ENCODE peak calls at places on chromosomes 13 and 19, in eight cellular contexts. U, Y, A, R, G, T, K and D are unnamed samples.

GRCh38 chr13:102374233-102374632 is 27.6 kb downstream of the FGF14 start:
- DNase-seq in T (no peak), R (no peak), A (no peak), K (no peak), G (no peak), U (no peak), Y (no peak), D (no peak)

GRCh38 chr13:48050550-48050949 is 13.0 kb downstream of the NUDT15 start:
- DNase-seq in Y (no peak), G (no peak), T (no peak), A (no peak), K (no peak), R (no peak), U (no peak), D (no peak)

GRCh38 chr13:41764558-41764957 is 196.4 kb downstream of the VWA8 start:
- DNase-seq in R (peak), U (no peak), Y (no peak), T (no peak), K (no peak), G (no peak), A (no peak), D (no peak)

GRCh38 chr13:25806304-25806974 is 245.4 kb downstream of the SHISA2 start:
- DNase-seq in Y (no peak), R (peak), K (no peak), G (no peak), T (no peak), A (no peak), U (no peak), D (no peak)

GRCh38 chr19:10419200-10419645 is 1.1 kb upstream of the PDE4A start:
- DNase-seq in U (peak), A (no peak), G (no peak), R (no peak), T (no peak), Y (no peak), K (peak), D (no peak)

GRCh38 chr19:47049307-47049700 is 880 bp upstream of the TMEM160 start:
- DNase-seq in T (no peak), G (peak), A (no peak), K (no peak), Y (peak), U (peak), R (no peak), D (no peak)

GRCh38 chr19:53942001-53942786 is 20.5 kb upstream of the CACNG8 start:
- DNase-seq in Y (no peak), T (no peak), U (peak), G (no peak), K (no peak), A (no peak), R (no peak), D (peak)

GRCh38 chr19:4362871-4363545 is 19.6 kb downstream of the MPND start:
- DNase-seq in T (no peak), U (no peak), Y (no peak), R (no peak), K (no peak), A (no peak), G (no peak), D (no peak)

GRCh38 chr19:41478875-41479756 is 36.2 kb downstream of the ERICH4 start:
- DNase-seq in A (no peak), T (no peak), K (no peak), R (no peak), G (peak), Y (no peak), U (no peak), D (no peak)

GRCh38 chr13:101681834-101682233 is 229.4 kb downstream of the ITGBL1 start:
- DNase-seq in U (peak), R (no peak), A (no peak), G (no peak), Y (peak), K (no peak), T (no peak), D (no peak)

GRCh38 chr13:50080158-50080855 is 65.1 kb downstream of the KCNRG start:
- DNase-seq in A (no peak), U (peak), R (peak), G (peak), Y (peak), K (peak), T (no peak), D (no peak)

GRCh38 chr13:109009756-109010155 is 380.3 kb downstream of the MYO16 start:
- DNase-seq in U (no peak), A (no peak), R (no peak), G (no peak), Y (no peak), K (no peak), T (no peak), D (no peak)

GRCh38 chr13:42355118-42355840 is 83.3 kb downstream of the AKAP11 start:
- DNase-seq in A (no peak), Y (no peak), T (no peak), G (no peak), U (no peak), R (peak), K (no peak), D (no peak)

GRCh38 chr13:105159794-105160193 is 1375.7 kb downstream of the EFNB2 start:
- DNase-seq in U (no peak), A (no peak), G (no peak), R (no peak), K (no peak), Y (no peak), T (no peak), D (no peak)

GRCh38 chr19:18373892-18374629 is 11.9 kb upstream of the GDF15 start:
- DNase-seq in Y (peak), R (peak), G (peak), K (peak), T (peak), A (peak), U (peak), D (peak)

GRCh38 chr13:93927431-93927830 is 552.1 kb downstream of the DCT start:
- DNase-seq in A (no peak), R (no peak), U (no peak), T (no peak), K (peak), Y (no peak), G (peak), D (no peak)

GRCh38 chr13:102812616-102813287 is 13.8 kb downstream of the BIVM start:
- DNase-seq in Y (peak), U (peak), A (no peak), K (no peak), R (no peak), G (peak), T (no peak), D (no peak)

GRCh38 chr13:110262494-110262893 is 44.5 kb downstream of the COL4A1 start:
- DNase-seq in R (no peak), Y (no peak), K (no peak), G (no peak), A (no peak), U (no peak), T (no peak), D (no peak)

GRCh38 chr19:5667751-5668271 is 12.5 kb downstream of the MICOS13 start:
- DNase-seq in A (no peak), K (no peak), U (no peak), R (no peak), Y (no peak), G (no peak), T (no peak), D (no peak)

GRCh38 chr19:5665781-5666513 is 14.4 kb downstream of the MICOS13 start:
- DNase-seq in T (peak), U (peak), K (no peak), Y (peak), R (no peak), A (no peak), G (peak), D (no peak)

GRCh38 chr19:5669212-5669611 is 11.1 kb downstream of the MICOS13 start:
- DNase-seq in A (no peak), Y (no peak), U (no peak), K (no peak), G (no peak), T (no peak), R (no peak), D (no peak)

GRCh38 chr19:5664515-5664914 is 15.8 kb downstream of the MICOS13 start:
- DNase-seq in G (no peak), T (no peak), R (no peak), A (no peak), Y (no peak), U (no peak), K (no peak), D (no peak)

DNA sequence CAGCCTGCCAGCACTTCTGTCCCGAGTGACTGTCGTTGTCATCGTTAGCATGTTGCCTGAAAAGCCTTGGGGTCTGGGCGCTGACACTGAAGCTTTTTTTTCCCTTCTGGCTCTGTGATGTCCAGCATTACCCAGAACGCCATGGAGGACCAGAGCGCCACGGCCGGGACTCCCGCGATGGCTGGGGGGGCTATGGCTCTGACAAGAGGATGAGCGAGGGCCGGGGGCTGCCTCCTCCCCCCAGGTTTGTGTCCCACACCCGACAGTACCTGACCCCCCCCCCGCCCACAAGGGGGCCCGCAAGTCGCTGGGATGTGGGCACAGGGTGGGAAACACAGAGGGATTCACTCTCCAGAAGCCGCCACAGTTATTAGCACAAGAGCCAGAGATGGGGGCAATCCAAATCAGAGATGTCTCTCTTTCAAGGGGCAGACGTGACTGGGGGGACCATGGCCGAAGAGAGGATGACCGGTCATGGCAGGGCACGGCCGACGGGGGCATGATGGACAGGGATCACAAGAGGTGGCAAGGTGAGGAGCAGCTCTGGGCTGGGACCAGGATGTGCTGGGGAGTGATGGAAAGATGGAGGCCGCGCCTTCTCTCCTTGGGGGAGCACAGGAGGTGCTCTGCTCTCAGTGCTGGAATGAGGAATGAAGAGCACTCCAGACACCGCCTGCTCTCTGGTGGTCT is 13.2 kb downstream of the MICOS13 start:
- DNase-seq in Y (no peak), G (no peak), R (no peak), T (no peak), K (no peak), U (no peak), A (no peak), D (no peak)
- H3K27ac ChIP-seq in Y (no peak), G (peak), R (no peak), T (no peak), K (no peak), U (no peak), A (no peak), D (no peak)

DNA sequence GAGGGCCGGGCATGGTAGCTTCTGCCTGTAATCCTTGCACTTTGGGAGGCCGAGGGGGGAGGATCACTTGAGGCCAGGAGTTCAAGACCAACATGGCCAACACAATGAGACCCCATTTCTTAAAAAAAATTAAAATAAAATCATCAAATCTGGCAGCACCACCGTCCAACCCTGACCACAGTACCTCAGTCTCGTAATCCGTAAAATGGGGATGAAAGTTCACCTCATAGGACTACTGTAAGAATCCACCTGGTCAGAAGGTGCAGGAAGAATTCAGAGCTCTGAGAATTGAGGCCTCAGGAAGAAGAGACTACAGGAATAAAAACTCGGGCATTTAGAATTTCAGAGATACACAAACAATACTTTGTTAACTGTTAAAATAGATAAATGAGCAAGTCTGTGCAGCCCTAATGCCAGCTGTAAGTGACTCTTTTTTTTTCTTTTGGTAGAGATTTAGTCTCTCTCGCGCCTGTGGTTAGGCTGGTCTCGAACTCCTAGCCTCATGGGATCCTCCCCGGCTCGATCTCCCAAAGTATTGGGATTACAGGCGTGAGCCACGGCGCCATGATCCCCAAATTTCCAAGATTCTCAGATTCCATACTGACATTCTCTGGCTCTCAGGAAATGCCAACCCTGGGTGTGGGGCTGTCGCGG is 2.9 kb downstream of the PPP1R13L start:
- DNase-seq in R (no peak), U (no peak), Y (no peak), T (no peak), A (no peak), K (no peak), G (no peak), D (no peak)
- H3K27ac ChIP-seq in R (no peak), U (no peak), Y (no peak), T (no peak), A (no peak), K (no peak), G (no peak), D (no peak)

GRCh38 chr19:20078696-20079095 is 896 bp downstream of the ZNF90 start:
- DNase-seq in T (no peak), G (peak), U (peak), R (peak), K (no peak), Y (peak), A (peak), D (peak)

GRCh38 chr19:20079487-20079886 is 1.7 kb downstream of the ZNF90 start:
- DNase-seq in R (peak), A (no peak), K (no peak), Y (no peak), G (peak), T (no peak), U (peak), D (no peak)

GRCh38 chr19:20072936-20073335 is 4.9 kb upstream of the ZNF90 start:
- DNase-seq in T (no peak), G (no peak), R (no peak), K (no peak), U (no peak), A (no peak), Y (no peak), D (no peak)

GRCh38 chr19:20077791-20078463 is at the start of gene ZNF90:
- DNase-seq in T (peak), U (peak), Y (peak), A (peak), K (peak), R (peak), G (peak), D (peak)
- H3K27ac ChIP-seq in T (peak), U (peak), Y (peak), A (no peak), K (no peak), R (no peak), G (peak), D (peak)

GRCh38 chr19:12098040-12098439 is 33.5 kb downstream of the ZNF844 start:
- DNase-seq in U (no peak), R (no peak), G (no peak), Y (no peak), K (no peak), A (no peak), T (no peak), D (no peak)

GRCh38 chr19:12090807-12091206 is 26.3 kb downstream of the ZNF844 start:
- DNase-seq in T (peak), K (peak), R (peak), U (peak), Y (peak), G (peak), A (peak), D (peak)

GRCh38 chr19:12095111-12095790 is 30.7 kb downstream of the ZNF844 start:
- DNase-seq in Y (peak), G (peak), R (no peak), K (no peak), A (no peak), U (peak), T (peak), D (no peak)

GRCh38 chr19:12093777-12094176 is 29.2 kb downstream of the ZNF844 start:
- DNase-seq in Y (no peak), A (no peak), T (no peak), G (no peak), R (no peak), K (no peak), U (no peak), D (no peak)

GRCh38 chr19:12092065-12092867 is 27.7 kb downstream of the ZNF844 start:
- DNase-seq in R (peak), U (peak), T (peak), G (peak), K (peak), Y (peak), A (peak), D (peak)
- H3K27ac ChIP-seq in R (no peak), U (peak), T (peak), G (peak), K (no peak), Y (peak), A (peak), D (peak)

GRCh38 chr13:31225180-31225579 is 25.4 kb downstream of the B3GLCT start:
- DNase-seq in T (no peak), Y (no peak), K (no peak), R (no peak), G (no peak), U (no peak), A (no peak), D (no peak)

GRCh38 chr13:31224174-31224669 is 24.4 kb downstream of the B3GLCT start:
- DNase-seq in G (no peak), Y (no peak), K (no peak), R (no peak), T (no peak), A (no peak), U (no peak), D (no peak)

GRCh38 chr13:31227063-31227462 is 27.3 kb downstream of the B3GLCT start:
- DNase-seq in R (no peak), Y (peak), U (peak), T (no peak), A (no peak), G (no peak), K (no peak), D (no peak)

GRCh38 chr13:31227870-31228269 is 28.1 kb downstream of the B3GLCT start:
- DNase-seq in U (no peak), T (no peak), G (no peak), K (no peak), A (no peak), Y (no peak), R (no peak), D (no peak)

GRCh38 chr13:31225998-31226675 is 26.4 kb downstream of the B3GLCT start:
- DNase-seq in K (no peak), R (no peak), U (no peak), G (no peak), Y (no peak), T (no peak), A (no peak), D (no peak)
- H3K27ac ChIP-seq in K (no peak), R (no peak), U (no peak), G (no peak), Y (no peak), T (no peak), A (no peak), D (no peak)

GRCh38 chr13:74930402-74931165 is 551.4 kb downstream of the TBC1D4 start:
- DNase-seq in Y (peak), K (peak), T (peak), U (peak), G (no peak), R (no peak), A (no peak), D (no peak)
- H3K27ac ChIP-seq in Y (no peak), K (no peak), T (no peak), U (no peak), G (no peak), R (no peak), A (no peak), D (no peak)

GRCh38 chr19:51138549-51138979 is 3.5 kb upstream of the SIGLEC7 start:
- DNase-seq in T (no peak), G (peak), A (peak), R (no peak), K (no peak), U (no peak), Y (no peak), D (no peak)
- H3K27ac ChIP-seq in T (no peak), G (no peak), A (no peak), R (no peak), K (no peak), U (no peak), Y (no peak), D (no peak)